ENCODE peak calls at places on chromosomes 13 and 19, in six cellular contexts. L is AG09309, D is brain microvascular endothelial cell, Q is cardiac muscle cell, M is foreskin fibroblast, C is psoas muscle. K is an unnamed sample.
A peak's percentile ranks its signal among the peaks of the same experiment; 100 is the strongest.

GRCh38 chr13:65592757-65593156 is 1637.4 kb downstream of the PCDH9 start:
- DNase-seq in L (no peak), D (no peak), Q (peak; percentile 63), M (no peak), C (no peak), K (no peak)

GRCh38 chr13:51194942-51195341 is 27.3 kb upstream of the FAM124A start:
- DNase-seq in L (no peak), D (no peak), Q (no peak), M (no peak), C (no peak), K (no peak)

GRCh38 chr13:61275251-61275650 is 140.4 kb downstream of the PCDH20 start:
- DNase-seq in L (no peak), D (no peak), Q (no peak), M (no peak), C (no peak), K (no peak)

GRCh38 chr13:95256086-95256485 is 45.2 kb downstream of the ABCC4 start:
- DNase-seq in L (peak; percentile 61), D (peak; percentile 93), Q (peak; percentile 84), M (peak; percentile 91), C (no peak), K (no peak)

GRCh38 chr19:53912653-53913052 is 3.6 kb downstream of the CACNG7 start:
- DNase-seq in L (no peak), D (no peak), Q (no peak), M (no peak), C (no peak), K (no peak)

GRCh38 chr13:35720690-35721554 is 244.4 kb upstream of the MAB21L1 start:
- DNase-seq in L (no peak), D (peak; percentile 12), Q (peak; percentile 71), M (no peak), C (peak; percentile 64), K (peak; percentile 50)

GRCh38 chr19:1373534-1374249 is 10.0 kb upstream of the NDUFS7 start:
- DNase-seq in L (no peak), D (no peak), Q (peak; percentile 35), M (no peak), C (no peak), K (no peak)

GRCh38 chr19:13241321-13242104 is 91.3 kb downstream of the IER2 start:
- DNase-seq in L (no peak), D (no peak), Q (no peak), M (no peak), C (no peak), K (peak; percentile 40)

GRCh38 chr13:33153421-33154381 is 131.9 kb downstream of the STARD13 start:
- DNase-seq in L (no peak), D (peak; percentile 93), Q (peak; percentile 61), M (no peak), C (no peak), K (no peak)

GRCh38 chr19:53982611-53983010 is 8.8 kb upstream of the CACNG6 start:
- DNase-seq in L (no peak), D (no peak), Q (peak; percentile 71), M (peak; percentile 36), C (peak; percentile 85), K (no peak)

GRCh38 chr13:67023088-67023893 is 206.8 kb downstream of the PCDH9 start:
- DNase-seq in L (peak; percentile 27), D (peak; percentile 89), Q (peak; percentile 96), M (peak; percentile 50), C (no peak), K (no peak)

GRCh38 chr19:3527250-3527910 is 11.6 kb upstream of the TEKTIP1 start:
- DNase-seq in L (no peak), D (no peak), Q (no peak), M (no peak), C (no peak), K (no peak)

GRCh38 chr19:294341-294818 is 3.2 kb upstream of the PLPP2 start:
- DNase-seq in L (no peak), D (no peak), Q (no peak), M (peak; percentile 35), C (peak; percentile 38), K (no peak)

GRCh38 chr13:60369242-60369641 is 27.8 kb upstream of the TDRD3 start:
- DNase-seq in L (no peak), D (no peak), Q (peak; percentile 12), M (no peak), C (no peak), K (no peak)

GRCh38 chr13:51848674-51849073 is 3.7 kb upstream of the TMEM272 start:
- DNase-seq in L (peak; percentile 5), D (no peak), Q (peak; percentile 18), M (peak; percentile 20), C (no peak), K (no peak)

GRCh38 chr13:64675256-64675892 is 2554.8 kb downstream of the PCDH9 start:
- DNase-seq in L (no peak), D (peak; percentile 71), Q (peak; percentile 9), M (peak; percentile 75), C (no peak), K (no peak)

GRCh38 chr19:40284501-40285352 is at the start of gene AKT2:
- DNase-seq in L (no peak), D (peak; percentile 3), Q (peak; percentile 66), M (peak; percentile 42), C (no peak), K (peak; percentile 82)

GRCh38 chr13:39712626-39713025 is 57.2 kb downstream of the COG6 start:
- DNase-seq in L (no peak), D (no peak), Q (no peak), M (no peak), C (no peak), K (no peak)

GRCh38 chr19:50356691-50357177 is 8.7 kb downstream of the NAPSA start:
- DNase-seq in L (no peak), D (no peak), Q (no peak), M (no peak), C (no peak), K (no peak)

GRCh38 chr19:50349277-50350057 is 16.0 kb downstream of the NAPSA start:
- DNase-seq in L (no peak), D (no peak), Q (no peak), M (no peak), C (no peak), K (no peak)

GRCh38 chr19:50357178-50358100 is 8.0 kb downstream of the NAPSA start:
- DNase-seq in L (no peak), D (peak; percentile 69), Q (peak; percentile 69), M (no peak), C (peak; percentile 84), K (peak; percentile 93)

GRCh38 chr19:50352242-50352641 is 13.2 kb downstream of the NAPSA start:
- DNase-seq in L (no peak), D (no peak), Q (no peak), M (no peak), C (no peak), K (no peak)
- H3K4me3 ChIP-seq in L (no peak overlapping the region), D (no peak overlapping the region), Q (no peak overlapping the region), M (no peak overlapping the region), C (no peak overlapping the region), K (no peak overlapping the region)

DNA sequence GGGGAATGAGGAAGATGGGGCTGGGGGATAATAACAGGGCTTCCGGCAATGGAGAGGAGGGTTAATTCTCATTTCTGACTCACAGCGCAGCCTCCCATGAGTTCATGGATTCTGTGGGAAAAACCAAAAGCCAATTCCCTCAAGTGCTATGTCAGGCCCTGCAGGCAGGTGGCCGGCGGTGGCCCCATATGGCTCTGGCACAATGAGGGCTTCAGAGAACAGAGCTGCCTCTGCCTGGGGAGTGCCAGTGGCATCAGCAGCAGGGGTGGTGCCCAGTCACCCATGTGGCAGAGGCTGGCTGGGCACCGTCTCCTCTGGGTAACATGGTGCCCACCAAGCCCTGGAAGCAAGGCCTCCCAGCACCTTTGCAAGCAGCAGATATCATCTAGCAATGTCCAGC is 69.1 kb downstream of the ALOX5AP start:
- DNase-seq in L (no peak), D (no peak), Q (no peak), M (no peak), C (no peak), K (no peak)
- TF ChIP-seq CTCF in L (peak; percentile 36), D (peak; percentile 64), Q (peak; percentile 11), M (peak; percentile 21), C (no peak), K (no peak)

GRCh38 chr19:17975032-17975431 is 8.1 kb downstream of the KCNN1 start:
- DNase-seq in L (no peak), D (no peak), Q (no peak), M (no peak), C (no peak), K (no peak)
- H3K4me3 ChIP-seq in L (no peak overlapping the region), D (no peak overlapping the region), Q (no peak overlapping the region), M (no peak overlapping the region), C (no peak overlapping the region), K (no peak overlapping the region)

DNA sequence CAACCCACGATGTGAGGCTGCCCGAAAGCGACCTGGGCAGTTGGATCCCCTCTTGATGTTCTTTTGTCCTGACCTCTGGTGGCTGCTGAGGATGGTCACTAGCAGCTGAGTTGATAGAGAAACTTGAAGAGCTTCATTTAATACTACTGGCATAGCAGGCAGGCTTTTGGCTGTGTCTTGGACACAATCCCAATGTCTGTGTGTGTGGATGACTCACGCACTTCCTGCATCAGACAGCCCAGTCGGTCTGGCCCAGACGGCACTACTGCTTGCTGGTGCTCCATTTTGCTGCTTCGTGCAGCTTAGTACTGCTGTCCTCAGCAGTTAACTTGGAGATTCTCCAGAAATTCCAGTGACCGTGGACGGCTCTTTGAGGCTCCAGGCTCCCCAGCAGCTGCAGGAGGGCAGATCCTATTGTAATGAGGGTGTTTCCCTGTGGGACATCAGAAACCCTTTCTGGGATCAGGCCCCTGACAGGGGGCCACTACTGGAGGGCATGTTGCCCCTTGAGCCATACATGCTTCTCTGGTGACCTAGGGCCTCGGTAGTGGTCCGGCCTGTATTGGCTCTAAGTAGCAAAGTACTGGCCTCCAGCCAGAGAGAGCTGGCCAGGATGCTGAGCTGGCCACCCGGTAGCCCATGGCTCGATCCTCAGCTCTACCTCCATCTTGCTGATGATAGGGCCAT is 4.5 kb downstream of the FPR3 start:
- DNase-seq in L (peak; percentile 98), D (peak; percentile 96), Q (peak; percentile 100), M (peak; percentile 95), C (peak; percentile 83), K (no peak)
- TF ChIP-seq CTCF in L (peak; percentile 31), D (no peak), Q (peak; percentile 28), M (no peak), C (no peak), K (no peak)

DNA sequence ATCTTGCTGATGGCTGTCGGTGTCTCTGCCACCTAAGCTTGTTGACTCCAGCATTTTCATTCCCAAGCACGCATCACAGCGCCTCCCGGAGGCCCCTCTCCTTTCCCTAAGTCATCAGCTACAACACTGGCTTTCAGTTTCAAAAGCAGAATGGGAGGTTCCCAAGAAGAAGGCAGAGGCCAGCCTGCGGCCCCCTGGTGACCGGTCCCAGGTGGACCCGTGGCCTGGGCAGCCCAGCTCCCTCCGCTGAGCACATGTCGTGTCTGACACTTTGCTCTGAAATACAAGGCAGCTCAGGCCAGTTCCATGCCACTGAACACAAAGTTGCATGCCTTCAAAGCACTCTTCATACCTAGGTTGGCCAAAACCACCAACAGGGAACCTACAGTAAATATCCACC is 8.5 kb downstream of the MLLT1 start:
- DNase-seq in L (no peak), D (no peak), Q (no peak), M (no peak), C (no peak), K (no peak)
- H3K4me3 ChIP-seq in L (peak overlapping the region; percentile 4), D (no peak overlapping the region), Q (peak overlapping the region; percentile 2), M (peak overlapping the region; percentile 27), C (peak overlapping the region; percentile 56), K (no peak overlapping the region)

DNA sequence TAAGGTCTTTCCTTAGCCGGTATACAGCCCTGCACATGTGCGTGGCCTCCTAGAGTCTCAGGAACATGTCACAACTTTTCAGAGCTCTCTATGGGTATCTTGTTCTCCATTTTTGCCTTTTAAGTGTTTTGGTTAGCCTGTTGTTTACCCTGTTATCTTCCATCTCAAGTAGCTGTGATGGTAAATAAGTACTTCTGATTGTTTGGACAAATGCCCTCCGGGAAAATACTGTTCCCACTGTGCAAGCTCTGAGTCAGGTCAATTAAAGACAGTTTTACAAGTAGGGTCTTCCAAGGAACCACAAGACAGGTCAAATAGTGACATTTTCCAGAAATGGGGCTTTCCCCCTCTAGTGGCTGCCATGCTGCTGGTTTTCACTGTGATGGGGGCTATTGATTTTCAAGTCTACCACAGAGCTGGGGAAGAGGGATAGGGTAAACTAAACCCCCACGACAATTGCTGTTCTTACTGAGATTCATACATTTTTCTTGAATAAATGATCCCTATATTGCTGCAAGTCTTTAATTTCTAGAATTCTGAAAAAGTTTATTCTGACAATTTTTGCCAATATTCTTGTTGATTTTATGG is 109.5 kb downstream of the TM9SF2 start:
- DNase-seq in L (no peak), D (no peak), Q (no peak), M (no peak), C (no peak), K (no peak)
- TF ChIP-seq CTCF in L (peak; percentile 11), D (peak; percentile 51), Q (peak; percentile 13), M (peak; percentile 5), C (no peak), K (no peak)

K was measured in GM12865.